ENCODE peak calls at places on chromosome 18, in eight cellular contexts. M, A, H, S, F, E, R and I are unnamed samples.
A peak's percentile ranks its signal among the peaks of the same experiment; 100 is the strongest.

GRCh38 chr18:4450065-4450676 is 4.9 kb downstream of the DLGAP1 start:
- DNase-seq in M (no peak), A (no peak), R (no peak), E (no peak), F (no peak), H (no peak), S (no peak), I (no peak)

GRCh38 chr18:51211552-51211951 is 14.1 kb upstream of the MEX3C start:
- DNase-seq in A (peak; percentile 55), M (no peak), S (no peak), R (peak; percentile 92), H (peak; percentile 93), F (no peak), E (no peak), I (peak; percentile 82)

GRCh38 chr18:32770651-32771168 is 2.1 kb downstream of the KLHL14 start:
- DNase-seq in A (peak; percentile 5), M (no peak), E (peak; percentile 17), F (peak; percentile 31), H (no peak), R (no peak), S (peak; percentile 65), I (no peak)

GRCh38 chr18:2050016-2050415 is 521.3 kb downstream of the METTL4 start:
- DNase-seq in R (no peak), E (no peak), F (no peak), S (no peak), A (no peak), H (peak; percentile 8), M (no peak), I (peak; percentile 6)

GRCh38 chr18:21740724-21741510 is at the start of gene MIB1:
- DNase-seq in H (no peak), A (peak; percentile 85), R (no peak), E (peak; percentile 76), F (peak; percentile 33), M (peak; percentile 21), S (peak; percentile 69), I (peak; percentile 96)

GRCh38 chr18:51664236-51664635 is 466.8 kb upstream of the MEX3C start:
- DNase-seq in S (no peak), M (no peak), A (no peak), F (no peak), R (no peak), H (no peak), E (no peak), I (no peak)

GRCh38 chr18:12317664-12318333 is 9.8 kb downstream of the TUBB6 start:
- DNase-seq in H (peak; percentile 78), M (no peak), F (no peak), E (no peak), R (no peak), S (no peak), A (peak; percentile 55), I (peak; percentile 74)

GRCh38 chr18:9951022-9951859 is 37.4 kb downstream of the VAPA start:
- DNase-seq in M (no peak), F (no peak), R (peak; percentile 44), S (peak; percentile 37), H (peak; percentile 84), E (peak; percentile 69), A (peak; percentile 70), I (peak; percentile 81)

GRCh38 chr18:67639872-67640271 is 123.4 kb upstream of the DSEL start:
- DNase-seq in F (no peak), R (no peak), A (no peak), M (no peak), H (no peak), E (no peak), S (no peak), I (no peak)